ENCODE peak calls at places on chromosomes 2 and 18, in four cellular contexts. X is fibroblast of villous mesenchyme, L is lung, Y is lower lobe of right lung. W is an unnamed sample.

GRCh38 chr2:179711375-179711774 is 150.0 kb downstream of the ZNF385B start:
- DNase-seq in X (no peak), L (no peak), Y (no peak), W (no peak)

GRCh38 chr18:3616142-3616541 is 166.2 kb downstream of the TGIF1 start:
- DNase-seq in X (no peak), L (no peak), Y (no peak), W (no peak)

GRCh38 chr2:55371387-55371786 is 48.3 kb downstream of the CCDC88A start:
- DNase-seq in X (no peak), L (no peak), Y (no peak), W (no peak)

GRCh38 chr2:19744456-19744855 is 157.3 kb downstream of the TTC32 start:
- DNase-seq in X (no peak), L (no peak), Y (no peak), W (no peak)

GRCh38 chr2:119846021-119846420 is 86.3 kb downstream of the PTPN4 start:
- DNase-seq in X (no peak), L (no peak), Y (no peak), W (no peak)

GRCh38 chr2:102915128-102915527 is 153.3 kb downstream of the TMEM182 start:
- DNase-seq in X (no peak), L (no peak), Y (no peak), W (no peak)

GRCh38 chr2:108612153-108612513 is 77.9 kb downstream of the LIMS1 start:
- DNase-seq in X (no peak), L (peak), Y (peak), W (no peak)

GRCh38 chr2:215612770-215613169 is 176.9 kb upstream of the FN1 start:
- DNase-seq in X (peak), L (no peak), Y (no peak), W (no peak)

GRCh38 chr2:202418027-202418426 is 41.9 kb downstream of the BMPR2 start:
- DNase-seq in X (peak), L (no peak), Y (no peak), W (no peak)

GRCh38 chr2:182672471-182673165 is 43.4 kb upstream of the DNAJC10 start:
- DNase-seq in X (peak), L (no peak), Y (no peak), W (no peak)

GRCh38 chr18:55280515-55280914 is 307.5 kb downstream of the TCF4 start:
- DNase-seq in X (no peak), L (no peak), Y (no peak), W (no peak)

GRCh38 chr2:138094031-138094430 is 129.8 kb downstream of the HNMT start:
- DNase-seq in X (no peak), L (no peak), Y (no peak), W (no peak)

GRCh38 chr2:21650566-21650965 is 526.8 kb downstream of the TDRD15 start:
- DNase-seq in X (peak), L (no peak), Y (no peak), W (no peak)

GRCh38 chr2:19419211-19419880 is 60.9 kb upstream of the OSR1 start:
- DNase-seq in X (peak), L (no peak), Y (no peak), W (no peak)

GRCh38 chr2:16031848-16032159 is 91.5 kb downstream of the MYCN start:
- DNase-seq in X (no peak), L (peak), Y (peak), W (no peak)

GRCh38 chr18:27685807-27686412 is 491.0 kb downstream of the CDH2 start:
- DNase-seq in X (peak), L (no peak), Y (no peak), W (no peak)

GRCh38 chr2:27798948-27799645 is 27.6 kb downstream of the MRPL33 start:
- DNase-seq in X (peak), L (peak), Y (peak), W (no peak)

GRCh38 chr18:76518543-76519155 is 23.6 kb upstream of the ZNF516 start:
- DNase-seq in X (peak), L (no peak), Y (peak), W (no peak)